ENCODE peak calls at places on chromosomes 13 and 19, in six cellular contexts. M, B, N, W, R and Z are unnamed samples.

GRCh38 chr19:46571495-46571894 is 29.6 kb upstream of the CALM3 start:
- DNase-seq in M (no peak), B (no peak), N (peak), W (no peak), R (no peak), Z (no peak)

GRCh38 chr19:7497292-7497691 is 8.5 kb upstream of the PEX11G start:
- DNase-seq in M (no peak), B (no peak), N (no peak), W (no peak), R (no peak), Z (no peak)

GRCh38 chr13:95382411-95382810 is 81.2 kb upstream of the ABCC4 start:
- DNase-seq in M (no peak), B (no peak), N (peak), W (no peak), R (no peak), Z (no peak)

GRCh38 chr13:92951273-92951820 is 275.3 kb upstream of the GPC6 start:
- DNase-seq in M (no peak), B (no peak), N (peak), W (no peak), R (no peak), Z (no peak)

GRCh38 chr13:67134322-67135129 is 95.6 kb downstream of the PCDH9 start:
- DNase-seq in M (no peak), B (no peak), N (no peak), W (no peak), R (peak), Z (peak)

GRCh38 chr13:40480915-40481525 is 185.4 kb downstream of the FOXO1 start:
- DNase-seq in M (no peak), B (no peak), N (no peak), W (no peak), R (no peak), Z (no peak)

GRCh38 chr13:40152904-40153303 is 497.4 kb downstream of the COG6 start:
- DNase-seq in M (no peak), B (no peak), N (no peak), W (no peak), R (no peak), Z (no peak)

GRCh38 chr19:18760440-18761383 is 30.4 kb downstream of the COMP start:
- DNase-seq in M (peak), B (no peak), N (no peak), W (no peak), R (no peak), Z (no peak)

GRCh38 chr19:18349524-18350128 is 9.2 kb downstream of the PGPEP1 start:
- DNase-seq in M (peak), B (no peak), N (peak), W (no peak), R (peak), Z (peak)

GRCh38 chr13:25468330-25469178 is 96.8 kb downstream of the ATP8A2 start:
- DNase-seq in M (no peak), B (no peak), N (peak), W (no peak), R (peak), Z (no peak)

GRCh38 chr13:33009019-33009418 is 7.2 kb upstream of the KL start:
- DNase-seq in M (no peak), B (no peak), N (no peak), W (no peak), R (no peak), Z (no peak)

GRCh38 chr13:71210861-71211260 is 656.1 kb downstream of the DACH1 start:
- DNase-seq in M (no peak), B (no peak), N (no peak), W (no peak), R (no peak), Z (no peak)

GRCh38 chr19:54791476-54791875 is 11.9 kb upstream of the KIR2DL4 start:
- DNase-seq in M (no peak), B (no peak), N (no peak), W (no peak), R (no peak), Z (no peak)

GRCh38 chr13:75760182-75760981 is 124.3 kb downstream of the LMO7 start:
- DNase-seq in M (peak), B (no peak), N (peak), W (no peak), R (no peak), Z (peak)

GRCh38 chr13:107883561-107884175 is 331.7 kb downstream of the LIG4 start:
- DNase-seq in M (no peak), B (no peak), N (no peak), W (no peak), R (no peak), Z (peak)

GRCh38 chr13:113573065-113573464 is 11.5 kb upstream of the TFDP1 start:
- DNase-seq in M (peak), B (no peak), N (peak), W (no peak), R (no peak), Z (no peak)

GRCh38 chr19:45076029-45076850 is at the start of gene ZNF296:
- DNase-seq in M (peak), B (peak), N (peak), W (peak), R (peak), Z (no peak)

GRCh38 chr19:50264483-50265186 is 61.2 kb downstream of the MYH14 start:
- DNase-seq in M (no peak), B (no peak), N (no peak), W (no peak), R (no peak), Z (no peak)

GRCh38 chr19:53333071-53333465 is 481 bp upstream of the ZNF845 start:
- DNase-seq in M (peak), B (no peak), N (no peak), W (no peak), R (no peak), Z (no peak)

GRCh38 chr19:40348961-40349507 is 539 bp downstream of the PLD3 start:
- DNase-seq in M (no peak), B (no peak), N (peak), W (no peak), R (peak), Z (peak)

GRCh38 chr13:29175245-29175873 is 355.2 kb downstream of the MTUS2 start:
- DNase-seq in M (no peak), B (no peak), N (no peak), W (no peak), R (no peak), Z (no peak)

GRCh38 chr19:46887240-46887782 is 26.5 kb downstream of the ARHGAP35 start:
- DNase-seq in M (no peak), B (no peak), N (no peak), W (no peak), R (no peak), Z (no peak)

GRCh38 chr19:17229890-17230289 is 3.9 kb downstream of the OCEL1 start:
- DNase-seq in M (no peak), B (no peak), N (no peak), W (no peak), R (no peak), Z (no peak)

GRCh38 chr13:75704942-75705320 is 68.8 kb downstream of the LMO7 start:
- DNase-seq in M (peak), B (no peak), N (peak), W (no peak), R (no peak), Z (no peak)

GRCh38 chr13:52411629-52412028 is 5.7 kb upstream of the THSD1 start:
- DNase-seq in M (no peak), B (no peak), N (peak), W (no peak), R (no peak), Z (peak)

GRCh38 chr13:42028113-42028799 is 20.2 kb upstream of the DGKH start:
- DNase-seq in M (no peak), B (no peak), N (no peak), W (no peak), R (no peak), Z (no peak)

GRCh38 chr19:3407556-3408516 is 41.5 kb downstream of the NFIC start:
- DNase-seq in M (no peak), B (no peak), N (no peak), W (no peak), R (no peak), Z (no peak)

GRCh38 chr19:39588066-39588465 is 14.3 kb upstream of the LGALS13 start:
- DNase-seq in M (no peak), B (no peak), N (peak), W (no peak), R (no peak), Z (no peak)

GRCh38 chr13:67630640-67631039 is 400.5 kb upstream of the PCDH9 start:
- DNase-seq in M (no peak), B (no peak), N (no peak), W (no peak), R (no peak), Z (no peak)

GRCh38 chr13:20994441-20994821 is 67.0 kb downstream of the LATS2 start:
- DNase-seq in M (no peak), B (no peak), N (no peak), W (no peak), R (no peak), Z (no peak)

GRCh38 chr13:96338030-96338429 is 248.1 kb downstream of the HS6ST3 start:
- DNase-seq in M (no peak), B (no peak), N (no peak), W (no peak), R (no peak), Z (no peak)

GRCh38 chr19:14383556-14383897 is 2.3 kb downstream of the ADGRE5 start:
- DNase-seq in M (no peak), B (no peak), N (no peak), W (no peak), R (no peak), Z (peak)